ENCODE peak calls at places on chromosomes 13 and 19, in six cellular contexts. One of them, this sample, is unnamed.

GRCh38 chr19:55152017-55152416 is 3.0 kb upstream of the TNNT1 start:
- DNase-seq in left ventricle myocardium inferior: no peak
- DNase-seq in omental fat pad: no peak
- DNase-seq in NCI-H1105 treated with DMSO at 0.1 percent for 48 hours: no peak
- DNase-seq in GM19239: no peak
- DNase-seq in heart right ventricle: no peak
- DNase-seq in this sample: no peak

GRCh38 chr13:110258876-110259631 is 47.9 kb downstream of the COL4A1 start:
- DNase-seq in left ventricle myocardium inferior: no peak
- DNase-seq in omental fat pad: no peak
- DNase-seq in NCI-H1105 treated with DMSO at 0.1 percent for 48 hours: no peak
- DNase-seq in GM19239: no peak
- DNase-seq in heart right ventricle: no peak
- DNase-seq in this sample: no peak

GRCh38 chr13:76723551-76724232 is 162.5 kb downstream of the KCTD12 start:
- DNase-seq in left ventricle myocardium inferior: peak; percentile 15
- DNase-seq in omental fat pad: no peak
- DNase-seq in NCI-H1105 treated with DMSO at 0.1 percent for 48 hours: no peak
- DNase-seq in GM19239: no peak
- DNase-seq in heart right ventricle: no peak
- DNase-seq in this sample: peak; percentile 25

GRCh38 chr13:79919109-79919508 is 421.8 kb downstream of the SPRY2 start:
- DNase-seq in left ventricle myocardium inferior: no peak
- DNase-seq in omental fat pad: no peak
- DNase-seq in NCI-H1105 treated with DMSO at 0.1 percent for 48 hours: no peak
- DNase-seq in GM19239: no peak
- DNase-seq in heart right ventricle: no peak
- DNase-seq in this sample: no peak

GRCh38 chr13:80054806-80055205 is 286.1 kb downstream of the SPRY2 start:
- DNase-seq in left ventricle myocardium inferior: no peak
- DNase-seq in omental fat pad: no peak
- DNase-seq in NCI-H1105 treated with DMSO at 0.1 percent for 48 hours: no peak
- DNase-seq in GM19239: no peak
- DNase-seq in heart right ventricle: no peak
- DNase-seq in this sample: no peak

GRCh38 chr13:48853381-48854102 is 122.2 kb upstream of the FNDC3A start:
- DNase-seq in left ventricle myocardium inferior: no peak
- DNase-seq in omental fat pad: no peak
- DNase-seq in NCI-H1105 treated with DMSO at 0.1 percent for 48 hours: no peak
- DNase-seq in GM19239: no peak
- DNase-seq in heart right ventricle: no peak
- DNase-seq in this sample: no peak

GRCh38 chr19:7191946-7192691 is 102.1 kb downstream of the INSR start:
- DNase-seq in left ventricle myocardium inferior: no peak
- DNase-seq in omental fat pad: no peak
- DNase-seq in NCI-H1105 treated with DMSO at 0.1 percent for 48 hours: no peak
- DNase-seq in GM19239: no peak
- DNase-seq in heart right ventricle: no peak
- DNase-seq in this sample: no peak

GRCh38 chr13:57123660-57124059 is 17.1 kb upstream of the PRR20A start:
- DNase-seq in left ventricle myocardium inferior: peak; percentile 24
- DNase-seq in omental fat pad: no peak
- DNase-seq in NCI-H1105 treated with DMSO at 0.1 percent for 48 hours: peak; percentile 92
- DNase-seq in GM19239: no peak
- DNase-seq in heart right ventricle: no peak
- DNase-seq in this sample: peak; percentile 56

GRCh38 chr13:45718063-45718462 is 15.9 kb downstream of the CBY2 start:
- DNase-seq in left ventricle myocardium inferior: no peak
- DNase-seq in omental fat pad: no peak
- DNase-seq in NCI-H1105 treated with DMSO at 0.1 percent for 48 hours: peak; percentile 0
- DNase-seq in GM19239: peak; percentile 52
- DNase-seq in heart right ventricle: no peak
- DNase-seq in this sample: no peak

This sample was measured in left ventricle myocardium superior.